ENCODE peak calls at places on chromosomes 5 and 9, in four cellular contexts. G, K, J and W are unnamed samples.

GRCh38 chr9:113215142-113215541 is 5.9 kb downstream of the FKBP15 start:
- DNase-seq in G (no peak), K (peak), J (no peak), W (no peak)

GRCh38 chr5:163445345-163445744 is 8.0 kb downstream of the CCNG1 start:
- DNase-seq in G (no peak), K (no peak), J (no peak), W (no peak)

GRCh38 chr9:33211695-33212393 is 28.1 kb upstream of the SPINK4 start:
- DNase-seq in G (no peak), K (peak), J (no peak), W (no peak)

GRCh38 chr5:133653602-133653995 is 41.3 kb upstream of the FSTL4 start:
- DNase-seq in G (no peak), K (no peak), J (no peak), W (no peak)

GRCh38 chr5:9859798-9860197 is 229.6 kb upstream of the TAS2R1 start:
- DNase-seq in G (no peak), K (no peak), J (no peak), W (no peak)

GRCh38 chr5:67960939-67961338 is 254.6 kb upstream of the PIK3R1 start:
- DNase-seq in G (no peak), K (no peak), J (no peak), W (no peak)

GRCh38 chr5:1073239-1074102 is 38.4 kb downstream of the SLC12A7 start:
- DNase-seq in G (no peak), K (no peak), J (no peak), W (no peak)

GRCh38 chr5:146697211-146697610 is 181.2 kb upstream of the GPR151 start:
- DNase-seq in G (no peak), K (no peak), J (no peak), W (no peak)

GRCh38 chr5:117805058-117805457 is 1183.3 kb downstream of the DTWD2 start:
- DNase-seq in G (no peak), K (no peak), J (no peak), W (no peak)

GRCh38 chr9:100111235-100111634 is 12.2 kb downstream of the INVS start:
- DNase-seq in G (peak), K (peak), J (no peak), W (no peak)

GRCh38 chr5:151105561-151105960 is 24.7 kb upstream of the TNIP1 start:
- DNase-seq in G (no peak), K (no peak), J (no peak), W (no peak)

GRCh38 chr5:176788931-176789872 is 21.2 kb upstream of the UNC5A start:
- DNase-seq in G (no peak), K (no peak), J (no peak), W (no peak)